ENCODE peak calls at places on chromosomes 11 and 22, in seven cellular contexts. A is BJ, T is epithelial cell of esophagus, Y is lower lobe of right lung, C is breast epithelium, J is MCF 10A, K is fibroblast of the aortic adventitia. B is an unnamed sample.

GRCh38 chr22:46614070-46614931 is 5.9 kb upstream of the GRAMD4 start:
- DNase-seq in A (no peak), T (no peak), J (no peak), C (no peak), K (no peak), Y (peak), B (no peak)

GRCh38 chr11:119696378-119697157 is 32.4 kb downstream of the NECTIN1 start:
- DNase-seq in A (no peak), T (peak), C (no peak), J (peak), K (no peak), Y (no peak), B (no peak)

GRCh38 chr11:110349109-110349996 is 52.9 kb upstream of the RDX start:
- DNase-seq in C (no peak), K (no peak), Y (no peak), J (no peak), T (no peak), A (no peak), B (no peak)

GRCh38 chr11:3984896-3985295 is 109.7 kb upstream of the RRM1 start:
- DNase-seq in C (no peak), J (no peak), A (no peak), Y (no peak), T (no peak), K (no peak), B (no peak)

GRCh38 chr22:30485362-30485988 is 13.7 kb upstream of the SEC14L3 start:
- DNase-seq in Y (peak), T (peak), J (peak), K (peak), A (no peak), C (peak), B (peak)

GRCh38 chr22:37501610-37502341 is 15.6 kb upstream of the MFNG start:
- DNase-seq in K (peak), C (peak), A (peak), Y (peak), J (peak), T (peak), B (no peak)

GRCh38 chr11:35089724-35090505 is 49.1 kb upstream of the CD44 start:
- DNase-seq in C (no peak), K (no peak), J (no peak), Y (no peak), A (no peak), T (no peak), B (no peak)

GRCh38 chr11:3001496-3001895 is 9.4 kb upstream of the NAP1L4 start:
- DNase-seq in A (no peak), T (no peak), Y (no peak), C (peak), K (no peak), J (no peak), B (no peak)

GRCh38 chr11:34792814-34793241 is 123.4 kb downstream of the APIP start:
- DNase-seq in J (no peak), K (peak), C (peak), T (no peak), Y (no peak), A (no peak), B (no peak)

GRCh38 chr11:15770798-15771414 is 585.4 kb downstream of the SOX6 start:
- DNase-seq in K (peak), Y (peak), T (peak), A (no peak), J (peak), C (no peak), B (peak)

GRCh38 chr22:39935622-39936021 is 24.6 kb upstream of the TMA7B start:
- DNase-seq in Y (no peak), J (no peak), K (no peak), T (no peak), A (no peak), C (no peak), B (no peak)

GRCh38 chr11:22510741-22511140 is 114.9 kb downstream of the FANCF start:
- DNase-seq in C (no peak), A (no peak), K (peak), T (peak), J (peak), Y (no peak), B (no peak)

GRCh38 chr11:47886096-47886495 is 37.9 kb upstream of the NUP160 start:
- DNase-seq in A (no peak), T (peak), C (no peak), K (peak), Y (no peak), J (no peak), B (no peak)

GRCh38 chr11:100892886-100893285 is 205.8 kb downstream of the ARHGAP42 start:
- DNase-seq in A (no peak), C (no peak), T (no peak), K (no peak), Y (no peak), J (no peak), B (no peak)

GRCh38 chr22:22928666-22929380 is 41.2 kb downstream of the IGLL5 start:
- DNase-seq in J (peak), Y (peak), K (peak), A (no peak), T (peak), C (no peak), B (no peak)

GRCh38 chr22:45192701-45193187 is 29.0 kb downstream of the NUP50 start:
- DNase-seq in J (no peak), Y (no peak), T (no peak), C (no peak), K (no peak), A (no peak), B (no peak)
- TF ChIP-seq CTCF in J (no peak), Y (no peak), T (no peak), C (no peak), K (no peak), A (no peak), B (no peak)

DNA sequence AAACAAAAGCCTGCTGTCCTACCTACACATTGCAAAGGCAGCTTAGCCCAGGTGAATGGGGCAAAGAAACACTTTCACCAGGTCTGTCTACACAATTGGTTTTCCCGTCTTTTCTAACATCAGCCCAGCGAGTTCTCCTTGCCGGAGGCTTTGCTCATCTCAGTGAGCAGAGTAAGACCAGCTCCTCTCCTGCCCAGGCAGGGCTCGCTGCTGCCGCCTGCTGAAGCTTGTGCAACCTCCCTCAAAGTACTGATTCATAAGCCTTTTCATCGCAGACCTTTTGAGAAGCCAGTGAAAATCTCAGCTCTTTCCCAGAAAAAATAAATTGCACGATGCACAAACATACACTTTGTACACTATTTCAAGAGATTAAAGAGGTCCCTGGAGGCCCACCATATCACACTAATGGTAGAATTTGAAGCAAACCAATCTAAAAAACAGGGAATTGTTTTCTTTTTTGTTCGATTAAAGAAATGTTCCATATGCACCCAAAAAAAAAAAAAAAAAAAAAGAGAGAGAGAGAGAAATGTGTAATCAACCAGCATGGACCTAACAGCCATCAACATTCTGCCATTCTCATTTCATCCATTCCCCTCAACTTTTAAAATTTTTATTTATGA is 328.1 kb upstream of the MPPED2 start:
- DNase-seq in T (peak), K (peak), Y (peak), J (peak), A (no peak), C (peak), B (peak)
- TF ChIP-seq CTCF in T (peak), K (peak), Y (peak), J (peak), A (peak), C (peak), B (no peak)

GRCh38 chr11:69542314-69543168 is 61.1 kb downstream of the LINC01488 start:
- DNase-seq in K (no peak), T (no peak), J (no peak), C (peak), Y (peak), A (no peak), B (no peak)

GRCh38 chr11:69551963-69552362 is 70.5 kb downstream of the LINC01488 start:
- DNase-seq in C (peak), Y (peak), K (no peak), J (no peak), T (peak), A (no peak), B (no peak)

GRCh38 chr11:69545976-69546617 is 64.6 kb downstream of the LINC01488 start:
- DNase-seq in J (no peak), Y (peak), C (peak), A (no peak), T (no peak), K (no peak), B (no peak)

GRCh38 chr11:69550846-69551245 is 69.4 kb downstream of the LINC01488 start:
- DNase-seq in J (no peak), T (no peak), A (no peak), K (no peak), Y (no peak), C (no peak), B (no peak)

GRCh38 chr11:69546735-69547370 is 65.4 kb downstream of the LINC01488 start:
- DNase-seq in C (peak), J (no peak), Y (peak), A (no peak), K (no peak), T (no peak), B (no peak)
- TF ChIP-seq CTCF in C (no peak), J (no peak), Y (no peak), A (no peak), K (no peak), T (no peak), B (no peak)

GRCh38 chr22:50739279-50739691 is 1.3 kb downstream of the ACR start:
- DNase-seq in J (no peak), T (no peak), K (no peak), Y (peak), C (no peak), A (no peak), B (no peak)
- TF ChIP-seq CTCF in J (no peak), T (no peak), K (no peak), Y (no peak), C (no peak), A (no peak), B (no peak)

DNA sequence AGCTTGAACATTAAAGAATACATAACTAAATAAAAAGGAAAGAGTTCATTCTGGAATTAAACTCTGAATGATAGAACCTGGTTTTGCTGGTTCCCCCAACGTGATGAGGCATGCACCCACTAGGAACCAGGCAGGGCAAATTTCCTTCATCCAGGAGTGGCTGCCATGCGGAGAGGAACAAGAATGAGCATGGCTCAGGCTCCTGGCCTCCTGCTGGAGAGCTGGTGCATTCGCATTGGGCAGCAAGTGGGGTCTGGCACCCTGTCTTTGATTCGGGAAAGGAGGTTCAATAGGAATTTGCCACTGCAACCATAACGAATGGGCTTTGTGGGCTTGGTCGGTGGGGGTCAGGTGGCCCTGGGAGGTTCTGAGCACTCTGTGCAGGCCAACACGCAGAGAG is 169.8 kb upstream of the TENM4 start:
- DNase-seq in T (peak), C (no peak), A (no peak), K (no peak), J (no peak), Y (no peak), B (no peak)
- TF ChIP-seq CTCF in T (peak), C (no peak), A (peak), K (no peak), J (no peak), Y (no peak), B (no peak)

DNA sequence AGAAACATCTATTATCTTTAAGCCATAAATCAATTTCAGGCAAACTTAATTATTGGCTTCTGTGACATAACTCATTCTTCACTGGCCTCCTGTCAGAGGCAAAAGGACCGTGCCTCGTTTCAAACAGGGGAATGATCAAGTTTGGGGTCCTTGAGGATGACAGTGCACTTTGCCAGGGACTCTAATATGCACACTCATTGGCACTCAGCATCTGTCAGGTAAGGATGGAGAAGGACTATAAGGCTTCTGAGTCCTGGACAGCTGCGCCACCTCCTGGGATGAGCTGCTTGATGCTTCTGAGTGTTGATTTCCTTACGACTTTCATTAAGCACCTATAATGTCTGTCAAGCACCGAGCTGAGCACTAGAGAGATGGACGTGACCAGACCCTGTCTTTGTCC is 20.2 kb downstream of the BPIFC start:
- DNase-seq in C (no peak), K (no peak), Y (no peak), T (peak), A (no peak), J (peak), B (no peak)
- TF ChIP-seq CTCF in C (peak), K (no peak), Y (no peak), T (peak), A (no peak), J (peak), B (no peak)